ENCODE peak calls at places on chromosomes 5 and 9, in six cellular contexts. One of them, this sample, is unnamed.

GRCh38 chr9:68551191-68551590 is 10.5 kb upstream of the TMEM252 start:
- DNase-seq in T1000: no peak
- DNase-seq in NCI-H1092 treated with DMSO at 0.1 percent for 48 hours: no peak
- DNase-seq in CD4-positive, alpha-beta memory T cell: no peak
- DNase-seq in M059J: no peak
- DNase-seq in A549: no peak
- DNase-seq in this sample: peak

GRCh38 chr9:106761493-106761892 is 101.5 kb upstream of the ZNF462 start:
- DNase-seq in A549: no peak
- DNase-seq in T1000: no peak
- DNase-seq in M059J: no peak
- DNase-seq in CD4-positive, alpha-beta memory T cell: no peak
- DNase-seq in NCI-H1092 treated with DMSO at 0.1 percent for 48 hours: no peak
- DNase-seq in this sample: no peak

GRCh38 chr9:110575169-110575568 is 4.4 kb downstream of the SVEP1 start:
- DNase-seq in A549: no peak
- DNase-seq in M059J: peak
- DNase-seq in NCI-H1092 treated with DMSO at 0.1 percent for 48 hours: no peak
- DNase-seq in CD4-positive, alpha-beta memory T cell: no peak
- DNase-seq in T1000: no peak
- DNase-seq in this sample: no peak

GRCh38 chr9:119282476-119283117 is 86.6 kb downstream of the BRINP1 start:
- DNase-seq in M059J: no peak
- DNase-seq in NCI-H1092 treated with DMSO at 0.1 percent for 48 hours: no peak
- DNase-seq in CD4-positive, alpha-beta memory T cell: no peak
- DNase-seq in A549: no peak
- DNase-seq in T1000: no peak
- DNase-seq in this sample: no peak

GRCh38 chr9:93859431-93860215 is 95.5 kb downstream of the BARX1 start:
- DNase-seq in NCI-H1092 treated with DMSO at 0.1 percent for 48 hours: no peak
- DNase-seq in T1000: no peak
- DNase-seq in A549: no peak
- DNase-seq in M059J: no peak
- DNase-seq in CD4-positive, alpha-beta memory T cell: no peak
- DNase-seq in this sample: no peak

GRCh38 chr5:181191526-181192336 is 13.3 kb downstream of the TRIM7 start:
- DNase-seq in A549: peak
- DNase-seq in CD4-positive, alpha-beta memory T cell: peak
- DNase-seq in T1000: no peak
- DNase-seq in NCI-H1092 treated with DMSO at 0.1 percent for 48 hours: no peak
- DNase-seq in M059J: peak
- DNase-seq in this sample: peak

GRCh38 chr5:176537608-176538504 is 654 bp upstream of the RNF44 start:
- DNase-seq in NCI-H1092 treated with DMSO at 0.1 percent for 48 hours: peak
- DNase-seq in CD4-positive, alpha-beta memory T cell: peak
- DNase-seq in M059J: peak
- DNase-seq in T1000: peak
- DNase-seq in A549: peak
- DNase-seq in this sample: peak

GRCh38 chr9:30995951-30996738 is 1388.3 kb upstream of the ACO1 start:
- DNase-seq in CD4-positive, alpha-beta memory T cell: no peak
- DNase-seq in A549: no peak
- DNase-seq in M059J: no peak
- DNase-seq in T1000: no peak
- DNase-seq in NCI-H1092 treated with DMSO at 0.1 percent for 48 hours: no peak
- DNase-seq in this sample: no peak

GRCh38 chr9:125411171-125411756 is 149.6 kb downstream of the GAPVD1 start:
- DNase-seq in T1000: no peak
- DNase-seq in CD4-positive, alpha-beta memory T cell: no peak
- DNase-seq in A549: no peak
- DNase-seq in M059J: no peak
- DNase-seq in NCI-H1092 treated with DMSO at 0.1 percent for 48 hours: no peak
- DNase-seq in this sample: no peak

GRCh38 chr5:80654054-80654390 is 430 bp upstream of the MSH3 start:
- DNase-seq in M059J: peak
- DNase-seq in T1000: no peak
- DNase-seq in CD4-positive, alpha-beta memory T cell: no peak
- DNase-seq in NCI-H1092 treated with DMSO at 0.1 percent for 48 hours: no peak
- DNase-seq in A549: peak
- DNase-seq in this sample: no peak

GRCh38 chr5:181224390-181225234 is 1.5 kb downstream of the TRIM41 start:
- DNase-seq in A549: no peak
- DNase-seq in NCI-H1092 treated with DMSO at 0.1 percent for 48 hours: no peak
- DNase-seq in T1000: no peak
- DNase-seq in M059J: no peak
- DNase-seq in CD4-positive, alpha-beta memory T cell: no peak
- DNase-seq in this sample: no peak

GRCh38 chr9:18542837-18543405 is 69.0 kb downstream of the ADAMTSL1 start:
- DNase-seq in T1000: no peak
- DNase-seq in NCI-H1092 treated with DMSO at 0.1 percent for 48 hours: no peak
- DNase-seq in M059J: peak
- DNase-seq in CD4-positive, alpha-beta memory T cell: no peak
- DNase-seq in A549: no peak
- DNase-seq in this sample: no peak

GRCh38 chr5:122311888-122312669 is at the start of gene SNCAIP:
- DNase-seq in CD4-positive, alpha-beta memory T cell: no peak
- DNase-seq in T1000: peak
- DNase-seq in NCI-H1092 treated with DMSO at 0.1 percent for 48 hours: peak
- DNase-seq in A549: peak
- DNase-seq in M059J: peak
- DNase-seq in this sample: no peak

GRCh38 chr9:89999176-89999533 is 394.3 kb downstream of the GADD45G start:
- DNase-seq in CD4-positive, alpha-beta memory T cell: no peak
- DNase-seq in NCI-H1092 treated with DMSO at 0.1 percent for 48 hours: peak
- DNase-seq in T1000: no peak
- DNase-seq in M059J: no peak
- DNase-seq in A549: no peak
- DNase-seq in this sample: no peak

GRCh38 chr9:127907867-127908659 is 8.7 kb upstream of the ST6GALNAC6 start:
- DNase-seq in M059J: no peak
- DNase-seq in A549: no peak
- DNase-seq in T1000: no peak
- DNase-seq in CD4-positive, alpha-beta memory T cell: no peak
- DNase-seq in NCI-H1092 treated with DMSO at 0.1 percent for 48 hours: no peak
- DNase-seq in this sample: no peak

GRCh38 chr5:31733365-31733764 is 94.4 kb downstream of the PDZD2 start:
- DNase-seq in T1000: no peak
- DNase-seq in NCI-H1092 treated with DMSO at 0.1 percent for 48 hours: no peak
- DNase-seq in A549: no peak
- DNase-seq in CD4-positive, alpha-beta memory T cell: no peak
- DNase-seq in M059J: no peak
- DNase-seq in this sample: no peak

GRCh38 chr5:103612545-103612944 is 50.0 kb upstream of the NUDT12 start:
- DNase-seq in CD4-positive, alpha-beta memory T cell: no peak
- DNase-seq in M059J: no peak
- DNase-seq in NCI-H1092 treated with DMSO at 0.1 percent for 48 hours: no peak
- DNase-seq in A549: no peak
- DNase-seq in T1000: no peak
- DNase-seq in this sample: no peak

GRCh38 chr5:132387649-132388117 is 18.2 kb downstream of the SLC22A5 start:
- DNase-seq in M059J: peak
- DNase-seq in A549: peak
- DNase-seq in T1000: peak
- DNase-seq in CD4-positive, alpha-beta memory T cell: no peak
- DNase-seq in NCI-H1092 treated with DMSO at 0.1 percent for 48 hours: no peak
- DNase-seq in this sample: peak

GRCh38 chr5:138722518-138722917 is 30.7 kb upstream of the CTNNA1 start:
- DNase-seq in CD4-positive, alpha-beta memory T cell: no peak
- DNase-seq in M059J: no peak
- DNase-seq in T1000: no peak
- DNase-seq in A549: no peak
- DNase-seq in NCI-H1092 treated with DMSO at 0.1 percent for 48 hours: peak
- DNase-seq in this sample: no peak